ENCODE peak calls at places on chromosomes 16 and 17, in eight cellular contexts. One of them, this sample, is unnamed.

GRCh38 chr17:32310927-32311568 is 30.9 kb downstream of the C17orf75 start:
- ATAC-seq in naive thymus-derived CD8-positive, alpha-beta T cell: no peak
- ATAC-seq in activated CD8-positive, alpha-beta memory T cell treated with anti-CD3 and anti-CD28 coated beads, Interleukin-2, amount 10 ng/mL, durations not matched to agents 7 days and 5 days: no peak
- ATAC-seq in right cardiac atrium: peak; percentile 53
- ATAC-seq in CD8-positive, alpha-beta T cell: no peak
- ATAC-seq in left cardiac atrium: peak; percentile 24
- ATAC-seq in left lung: no peak
- ATAC-seq in T-helper 17 cell: no peak
- ATAC-seq in this sample: no peak

GRCh38 chr17:41492351-41492750 is 2.6 kb upstream of the KRT36 start:
- ATAC-seq in naive thymus-derived CD8-positive, alpha-beta T cell: no peak
- ATAC-seq in T-helper 17 cell: no peak
- ATAC-seq in CD8-positive, alpha-beta T cell: no peak
- ATAC-seq in right cardiac atrium: peak; percentile 40
- ATAC-seq in left cardiac atrium: no peak
- ATAC-seq in activated CD8-positive, alpha-beta memory T cell treated with anti-CD3 and anti-CD28 coated beads, Interleukin-2, amount 10 ng/mL, durations not matched to agents 7 days and 5 days: no peak
- ATAC-seq in left lung: no peak
- ATAC-seq in this sample: peak; percentile 32

GRCh38 chr17:73215414-73215813 is 22.6 kb downstream of the COG1 start:
- ATAC-seq in CD8-positive, alpha-beta T cell: no peak
- ATAC-seq in left lung: peak; percentile 56
- ATAC-seq in left cardiac atrium: no peak
- ATAC-seq in activated CD8-positive, alpha-beta memory T cell treated with anti-CD3 and anti-CD28 coated beads, Interleukin-2, amount 10 ng/mL, durations not matched to agents 7 days and 5 days: no peak
- ATAC-seq in T-helper 17 cell: no peak
- ATAC-seq in naive thymus-derived CD8-positive, alpha-beta T cell: peak; percentile 26
- ATAC-seq in right cardiac atrium: no peak
- ATAC-seq in this sample: no peak

GRCh38 chr16:63575031-63575430 is 1538.8 kb upstream of the CDH8 start:
- ATAC-seq in activated CD8-positive, alpha-beta memory T cell treated with anti-CD3 and anti-CD28 coated beads, Interleukin-2, amount 10 ng/mL, durations not matched to agents 7 days and 5 days: no peak
- ATAC-seq in left cardiac atrium: no peak
- ATAC-seq in left lung: no peak
- ATAC-seq in right cardiac atrium: no peak
- ATAC-seq in naive thymus-derived CD8-positive, alpha-beta T cell: no peak
- ATAC-seq in T-helper 17 cell: no peak
- ATAC-seq in CD8-positive, alpha-beta T cell: no peak
- ATAC-seq in this sample: no peak

GRCh38 chr16:57352636-57353047 is 5.9 kb upstream of the CCL22 start:
- ATAC-seq in right cardiac atrium: no peak
- ATAC-seq in activated CD8-positive, alpha-beta memory T cell treated with anti-CD3 and anti-CD28 coated beads, Interleukin-2, amount 10 ng/mL, durations not matched to agents 7 days and 5 days: no peak
- ATAC-seq in left lung: no peak
- ATAC-seq in left cardiac atrium: no peak
- ATAC-seq in naive thymus-derived CD8-positive, alpha-beta T cell: no peak
- ATAC-seq in CD8-positive, alpha-beta T cell: no peak
- ATAC-seq in T-helper 17 cell: no peak
- ATAC-seq in this sample: no peak

GRCh38 chr17:80999224-81000088 is 7.8 kb downstream of the CHMP6 start:
- ATAC-seq in left lung: no peak
- ATAC-seq in CD8-positive, alpha-beta T cell: no peak
- ATAC-seq in activated CD8-positive, alpha-beta memory T cell treated with anti-CD3 and anti-CD28 coated beads, Interleukin-2, amount 10 ng/mL, durations not matched to agents 7 days and 5 days: no peak
- ATAC-seq in right cardiac atrium: no peak
- ATAC-seq in T-helper 17 cell: no peak
- ATAC-seq in naive thymus-derived CD8-positive, alpha-beta T cell: no peak
- ATAC-seq in left cardiac atrium: no peak
- ATAC-seq in this sample: no peak

GRCh38 chr16:4696172-4696904 is 3.0 kb downstream of the NUDT16L1 start:
- ATAC-seq in right cardiac atrium: peak; percentile 19
- ATAC-seq in T-helper 17 cell: no peak
- ATAC-seq in activated CD8-positive, alpha-beta memory T cell treated with anti-CD3 and anti-CD28 coated beads, Interleukin-2, amount 10 ng/mL, durations not matched to agents 7 days and 5 days: no peak
- ATAC-seq in left cardiac atrium: no peak
- ATAC-seq in left lung: no peak
- ATAC-seq in naive thymus-derived CD8-positive, alpha-beta T cell: no peak
- ATAC-seq in CD8-positive, alpha-beta T cell: no peak
- ATAC-seq in this sample: peak; percentile 22

GRCh38 chr16:89170346-89171215 is 967 bp upstream of the CDH15 start:
- ATAC-seq in left lung: peak; percentile 57
- ATAC-seq in CD8-positive, alpha-beta T cell: peak; percentile 1
- ATAC-seq in right cardiac atrium: no peak
- ATAC-seq in left cardiac atrium: no peak
- ATAC-seq in activated CD8-positive, alpha-beta memory T cell treated with anti-CD3 and anti-CD28 coated beads, Interleukin-2, amount 10 ng/mL, durations not matched to agents 7 days and 5 days: no peak
- ATAC-seq in T-helper 17 cell: no peak
- ATAC-seq in naive thymus-derived CD8-positive, alpha-beta T cell: no peak
- ATAC-seq in this sample: no peak

GRCh38 chr17:43823350-43824084 is 9.4 kb downstream of the MPP3 start:
- ATAC-seq in left lung: peak; percentile 85
- ATAC-seq in right cardiac atrium: peak; percentile 85
- ATAC-seq in activated CD8-positive, alpha-beta memory T cell treated with anti-CD3 and anti-CD28 coated beads, Interleukin-2, amount 10 ng/mL, durations not matched to agents 7 days and 5 days: no peak
- ATAC-seq in T-helper 17 cell: no peak
- ATAC-seq in left cardiac atrium: peak; percentile 80
- ATAC-seq in CD8-positive, alpha-beta T cell: no peak
- ATAC-seq in naive thymus-derived CD8-positive, alpha-beta T cell: no peak
- ATAC-seq in this sample: no peak

GRCh38 chr16:4372578-4373355 is 1.1 kb downstream of the VASN start:
- ATAC-seq in left lung: no peak
- ATAC-seq in left cardiac atrium: peak; percentile 28
- ATAC-seq in CD8-positive, alpha-beta T cell: no peak
- ATAC-seq in right cardiac atrium: no peak
- ATAC-seq in activated CD8-positive, alpha-beta memory T cell treated with anti-CD3 and anti-CD28 coated beads, Interleukin-2, amount 10 ng/mL, durations not matched to agents 7 days and 5 days: no peak
- ATAC-seq in naive thymus-derived CD8-positive, alpha-beta T cell: no peak
- ATAC-seq in T-helper 17 cell: peak; percentile 0
- ATAC-seq in this sample: no peak

GRCh38 chr17:32370426-32370825 is 20.5 kb downstream of the ZNF207 start:
- ATAC-seq in left cardiac atrium: no peak
- ATAC-seq in right cardiac atrium: no peak
- ATAC-seq in CD8-positive, alpha-beta T cell: no peak
- ATAC-seq in T-helper 17 cell: no peak
- ATAC-seq in activated CD8-positive, alpha-beta memory T cell treated with anti-CD3 and anti-CD28 coated beads, Interleukin-2, amount 10 ng/mL, durations not matched to agents 7 days and 5 days: no peak
- ATAC-seq in left lung: no peak
- ATAC-seq in naive thymus-derived CD8-positive, alpha-beta T cell: no peak
- ATAC-seq in this sample: no peak

GRCh38 chr17:48671697-48672171 is 45.6 kb upstream of the HOXB9 start:
- ATAC-seq in CD8-positive, alpha-beta T cell: peak; percentile 93
- ATAC-seq in left cardiac atrium: peak; percentile 80
- ATAC-seq in right cardiac atrium: peak; percentile 67
- ATAC-seq in left lung: peak; percentile 98
- ATAC-seq in naive thymus-derived CD8-positive, alpha-beta T cell: peak; percentile 76
- ATAC-seq in T-helper 17 cell: peak; percentile 75
- ATAC-seq in activated CD8-positive, alpha-beta memory T cell treated with anti-CD3 and anti-CD28 coated beads, Interleukin-2, amount 10 ng/mL, durations not matched to agents 7 days and 5 days: peak; percentile 72
- ATAC-seq in this sample: peak; percentile 84

GRCh38 chr17:19384723-19385391 is 2.1 kb downstream of the MFAP4 start:
- ATAC-seq in CD8-positive, alpha-beta T cell: no peak
- ATAC-seq in right cardiac atrium: peak; percentile 69
- ATAC-seq in activated CD8-positive, alpha-beta memory T cell treated with anti-CD3 and anti-CD28 coated beads, Interleukin-2, amount 10 ng/mL, durations not matched to agents 7 days and 5 days: no peak
- ATAC-seq in left lung: peak; percentile 55
- ATAC-seq in left cardiac atrium: peak; percentile 55
- ATAC-seq in T-helper 17 cell: no peak
- ATAC-seq in naive thymus-derived CD8-positive, alpha-beta T cell: no peak
- ATAC-seq in this sample: peak; percentile 74

GRCh38 chr16:84929421-84930297 is 81.7 kb downstream of the ZDHHC7 start:
- ATAC-seq in CD8-positive, alpha-beta T cell: no peak
- ATAC-seq in right cardiac atrium: no peak
- ATAC-seq in left lung: no peak
- ATAC-seq in activated CD8-positive, alpha-beta memory T cell treated with anti-CD3 and anti-CD28 coated beads, Interleukin-2, amount 10 ng/mL, durations not matched to agents 7 days and 5 days: no peak
- ATAC-seq in left cardiac atrium: no peak
- ATAC-seq in naive thymus-derived CD8-positive, alpha-beta T cell: no peak
- ATAC-seq in T-helper 17 cell: no peak
- ATAC-seq in this sample: no peak

GRCh38 chr16:68298312-68298711 is 12.4 kb downstream of the SLC7A6OS start:
- ATAC-seq in left cardiac atrium: no peak
- ATAC-seq in naive thymus-derived CD8-positive, alpha-beta T cell: no peak
- ATAC-seq in CD8-positive, alpha-beta T cell: no peak
- ATAC-seq in left lung: no peak
- ATAC-seq in right cardiac atrium: no peak
- ATAC-seq in activated CD8-positive, alpha-beta memory T cell treated with anti-CD3 and anti-CD28 coated beads, Interleukin-2, amount 10 ng/mL, durations not matched to agents 7 days and 5 days: no peak
- ATAC-seq in T-helper 17 cell: no peak
- ATAC-seq in this sample: no peak

GRCh38 chr16:67841198-67841815 is 813 bp upstream of the THAP11 start:
- ATAC-seq in activated CD8-positive, alpha-beta memory T cell treated with anti-CD3 and anti-CD28 coated beads, Interleukin-2, amount 10 ng/mL, durations not matched to agents 7 days and 5 days: no peak
- ATAC-seq in left cardiac atrium: no peak
- ATAC-seq in right cardiac atrium: no peak
- ATAC-seq in naive thymus-derived CD8-positive, alpha-beta T cell: no peak
- ATAC-seq in CD8-positive, alpha-beta T cell: no peak
- ATAC-seq in left lung: no peak
- ATAC-seq in T-helper 17 cell: no peak
- ATAC-seq in this sample: no peak

GRCh38 chr17:32936157-32936893 is 8.4 kb downstream of the TMEM98 start:
- ATAC-seq in right cardiac atrium: no peak
- ATAC-seq in activated CD8-positive, alpha-beta memory T cell treated with anti-CD3 and anti-CD28 coated beads, Interleukin-2, amount 10 ng/mL, durations not matched to agents 7 days and 5 days: peak; percentile 50
- ATAC-seq in left cardiac atrium: no peak
- ATAC-seq in CD8-positive, alpha-beta T cell: no peak
- ATAC-seq in T-helper 17 cell: peak; percentile 10
- ATAC-seq in left lung: no peak
- ATAC-seq in naive thymus-derived CD8-positive, alpha-beta T cell: no peak
- ATAC-seq in this sample: no peak

GRCh38 chr16:24246911-24247607 is 9.1 kb upstream of the CACNG3 start:
- ATAC-seq in left cardiac atrium: no peak
- ATAC-seq in T-helper 17 cell: no peak
- ATAC-seq in naive thymus-derived CD8-positive, alpha-beta T cell: no peak
- ATAC-seq in right cardiac atrium: no peak
- ATAC-seq in activated CD8-positive, alpha-beta memory T cell treated with anti-CD3 and anti-CD28 coated beads, Interleukin-2, amount 10 ng/mL, durations not matched to agents 7 days and 5 days: no peak
- ATAC-seq in CD8-positive, alpha-beta T cell: no peak
- ATAC-seq in left lung: no peak
- ATAC-seq in this sample: no peak

GRCh38 chr16:58850019-58850626 is 116.0 kb upstream of the GOT2 start:
- ATAC-seq in activated CD8-positive, alpha-beta memory T cell treated with anti-CD3 and anti-CD28 coated beads, Interleukin-2, amount 10 ng/mL, durations not matched to agents 7 days and 5 days: no peak
- ATAC-seq in T-helper 17 cell: no peak
- ATAC-seq in left lung: no peak
- ATAC-seq in naive thymus-derived CD8-positive, alpha-beta T cell: no peak
- ATAC-seq in right cardiac atrium: no peak
- ATAC-seq in CD8-positive, alpha-beta T cell: no peak
- ATAC-seq in left cardiac atrium: no peak
- ATAC-seq in this sample: no peak

GRCh38 chr17:27315796-27316465 is 22.0 kb downstream of the WSB1 start:
- ATAC-seq in activated CD8-positive, alpha-beta memory T cell treated with anti-CD3 and anti-CD28 coated beads, Interleukin-2, amount 10 ng/mL, durations not matched to agents 7 days and 5 days: no peak
- ATAC-seq in left lung: no peak
- ATAC-seq in naive thymus-derived CD8-positive, alpha-beta T cell: no peak
- ATAC-seq in T-helper 17 cell: no peak
- ATAC-seq in left cardiac atrium: no peak
- ATAC-seq in right cardiac atrium: no peak
- ATAC-seq in CD8-positive, alpha-beta T cell: no peak
- ATAC-seq in this sample: no peak

GRCh38 chr17:33949100-33949499 is 306.0 kb upstream of the CCL2 start:
- ATAC-seq in T-helper 17 cell: no peak
- ATAC-seq in naive thymus-derived CD8-positive, alpha-beta T cell: no peak
- ATAC-seq in right cardiac atrium: no peak
- ATAC-seq in left lung: peak; percentile 44
- ATAC-seq in activated CD8-positive, alpha-beta memory T cell treated with anti-CD3 and anti-CD28 coated beads, Interleukin-2, amount 10 ng/mL, durations not matched to agents 7 days and 5 days: no peak
- ATAC-seq in left cardiac atrium: no peak
- ATAC-seq in CD8-positive, alpha-beta T cell: no peak
- ATAC-seq in this sample: no peak

GRCh38 chr17:29059281-29059680 is 16.3 kb downstream of the PIPOX start:
- ATAC-seq in T-helper 17 cell: no peak
- ATAC-seq in left cardiac atrium: peak; percentile 55
- ATAC-seq in CD8-positive, alpha-beta T cell: no peak
- ATAC-seq in left lung: peak; percentile 85
- ATAC-seq in naive thymus-derived CD8-positive, alpha-beta T cell: no peak
- ATAC-seq in right cardiac atrium: no peak
- ATAC-seq in activated CD8-positive, alpha-beta memory T cell treated with anti-CD3 and anti-CD28 coated beads, Interleukin-2, amount 10 ng/mL, durations not matched to agents 7 days and 5 days: no peak
- ATAC-seq in this sample: no peak

GRCh38 chr16:83789642-83790401 is 18.0 kb upstream of the HSBP1 start:
- ATAC-seq in CD8-positive, alpha-beta T cell: no peak
- ATAC-seq in left cardiac atrium: no peak
- ATAC-seq in activated CD8-positive, alpha-beta memory T cell treated with anti-CD3 and anti-CD28 coated beads, Interleukin-2, amount 10 ng/mL, durations not matched to agents 7 days and 5 days: no peak
- ATAC-seq in left lung: no peak
- ATAC-seq in T-helper 17 cell: no peak
- ATAC-seq in naive thymus-derived CD8-positive, alpha-beta T cell: no peak
- ATAC-seq in right cardiac atrium: no peak
- ATAC-seq in this sample: no peak

GRCh38 chr16:10453159-10453510 is 67.3 kb downstream of the ATF7IP2 start:
- ATAC-seq in right cardiac atrium: no peak
- ATAC-seq in naive thymus-derived CD8-positive, alpha-beta T cell: no peak
- ATAC-seq in left cardiac atrium: no peak
- ATAC-seq in activated CD8-positive, alpha-beta memory T cell treated with anti-CD3 and anti-CD28 coated beads, Interleukin-2, amount 10 ng/mL, durations not matched to agents 7 days and 5 days: no peak
- ATAC-seq in CD8-positive, alpha-beta T cell: no peak
- ATAC-seq in left lung: no peak
- ATAC-seq in T-helper 17 cell: no peak
- ATAC-seq in this sample: no peak

GRCh38 chr16:22970191-22970845 is 156.4 kb downstream of the HS3ST2 start:
- ATAC-seq in right cardiac atrium: peak; percentile 38
- ATAC-seq in activated CD8-positive, alpha-beta memory T cell treated with anti-CD3 and anti-CD28 coated beads, Interleukin-2, amount 10 ng/mL, durations not matched to agents 7 days and 5 days: no peak
- ATAC-seq in naive thymus-derived CD8-positive, alpha-beta T cell: no peak
- ATAC-seq in left lung: no peak
- ATAC-seq in CD8-positive, alpha-beta T cell: no peak
- ATAC-seq in T-helper 17 cell: no peak
- ATAC-seq in left cardiac atrium: no peak
- ATAC-seq in this sample: no peak

GRCh38 chr16:68055395-68055794 is 29.8 kb upstream of the NFATC3 start:
- ATAC-seq in naive thymus-derived CD8-positive, alpha-beta T cell: no peak
- ATAC-seq in T-helper 17 cell: no peak
- ATAC-seq in activated CD8-positive, alpha-beta memory T cell treated with anti-CD3 and anti-CD28 coated beads, Interleukin-2, amount 10 ng/mL, durations not matched to agents 7 days and 5 days: no peak
- ATAC-seq in CD8-positive, alpha-beta T cell: no peak
- ATAC-seq in right cardiac atrium: no peak
- ATAC-seq in left cardiac atrium: no peak
- ATAC-seq in left lung: no peak
- ATAC-seq in this sample: no peak

GRCh38 chr17:46138470-46138869 is 54.8 kb downstream of the KANSL1 start:
- ATAC-seq in right cardiac atrium: no peak
- ATAC-seq in naive thymus-derived CD8-positive, alpha-beta T cell: no peak
- ATAC-seq in activated CD8-positive, alpha-beta memory T cell treated with anti-CD3 and anti-CD28 coated beads, Interleukin-2, amount 10 ng/mL, durations not matched to agents 7 days and 5 days: no peak
- ATAC-seq in left lung: no peak
- ATAC-seq in T-helper 17 cell: no peak
- ATAC-seq in CD8-positive, alpha-beta T cell: no peak
- ATAC-seq in left cardiac atrium: no peak
- ATAC-seq in this sample: no peak

GRCh38 chr17:61847659-61848058 is 15.7 kb downstream of the BRIP1 start:
- ATAC-seq in right cardiac atrium: no peak
- ATAC-seq in naive thymus-derived CD8-positive, alpha-beta T cell: no peak
- ATAC-seq in left lung: no peak
- ATAC-seq in activated CD8-positive, alpha-beta memory T cell treated with anti-CD3 and anti-CD28 coated beads, Interleukin-2, amount 10 ng/mL, durations not matched to agents 7 days and 5 days: no peak
- ATAC-seq in left cardiac atrium: no peak
- ATAC-seq in T-helper 17 cell: no peak
- ATAC-seq in CD8-positive, alpha-beta T cell: no peak
- ATAC-seq in this sample: no peak

GRCh38 chr17:78709688-78710290 is 72.3 kb downstream of the CYTH1 start:
- ATAC-seq in left lung: no peak
- ATAC-seq in left cardiac atrium: no peak
- ATAC-seq in right cardiac atrium: no peak
- ATAC-seq in CD8-positive, alpha-beta T cell: no peak
- ATAC-seq in T-helper 17 cell: no peak
- ATAC-seq in naive thymus-derived CD8-positive, alpha-beta T cell: no peak
- ATAC-seq in activated CD8-positive, alpha-beta memory T cell treated with anti-CD3 and anti-CD28 coated beads, Interleukin-2, amount 10 ng/mL, durations not matched to agents 7 days and 5 days: peak; percentile 35
- ATAC-seq in this sample: no peak

GRCh38 chr17:11144358-11145233 is 96.4 kb upstream of the SHISA6 start:
- ATAC-seq in T-helper 17 cell: no peak
- ATAC-seq in left lung: peak; percentile 90
- ATAC-seq in CD8-positive, alpha-beta T cell: no peak
- ATAC-seq in left cardiac atrium: peak; percentile 72
- ATAC-seq in naive thymus-derived CD8-positive, alpha-beta T cell: no peak
- ATAC-seq in activated CD8-positive, alpha-beta memory T cell treated with anti-CD3 and anti-CD28 coated beads, Interleukin-2, amount 10 ng/mL, durations not matched to agents 7 days and 5 days: no peak
- ATAC-seq in right cardiac atrium: peak; percentile 52
- ATAC-seq in this sample: peak; percentile 55

GRCh38 chr16:85002643-85003042 is 8.7 kb downstream of the ZDHHC7 start:
- ATAC-seq in CD8-positive, alpha-beta T cell: no peak
- ATAC-seq in left cardiac atrium: peak; percentile 55
- ATAC-seq in left lung: no peak
- ATAC-seq in naive thymus-derived CD8-positive, alpha-beta T cell: no peak
- ATAC-seq in activated CD8-positive, alpha-beta memory T cell treated with anti-CD3 and anti-CD28 coated beads, Interleukin-2, amount 10 ng/mL, durations not matched to agents 7 days and 5 days: peak; percentile 57
- ATAC-seq in right cardiac atrium: peak; percentile 39
- ATAC-seq in T-helper 17 cell: no peak
- ATAC-seq in this sample: no peak